ENCODE peak calls at places on chromosomes 11 and 22, in eight cellular contexts. N is small intestine, B is SJSA1, L is tibial nerve, Y is left ventricle myocardium inferior, X is thyroid gland, P is HAP-1, Z is lower lobe of right lung. D is an unnamed sample.
A peak's percentile ranks its signal among the peaks of the same experiment; 100 is the strongest.

GRCh38 chr11:12818333-12819015 is 144.3 kb downstream of the TEAD1 start:
- DNase-seq in B (no peak), N (no peak), Z (no peak), L (no peak), P (no peak), X (no peak), Y (peak; percentile 42), D (no peak)

GRCh38 chr11:59076876-59077571 is 9.1 kb upstream of the GLYATL1B start:
- DNase-seq in Z (peak; percentile 36), L (no peak), Y (no peak), B (no peak), N (no peak), P (no peak), X (no peak), D (no peak)

GRCh38 chr22:16936625-16937024 is 71.4 kb downstream of the GAB4 start:
- DNase-seq in B (no peak), P (no peak), N (no peak), Y (no peak), Z (no peak), X (no peak), L (no peak), D (no peak)

GRCh38 chr11:3058753-3059664 is 1.8 kb upstream of the CARS1 start:
- DNase-seq in P (no peak), N (no peak), X (no peak), B (peak; percentile 94), Z (peak; percentile 30), L (no peak), Y (no peak), D (no peak)

GRCh38 chr11:1194231-1194976 is 28.5 kb upstream of the MUC5B start:
- DNase-seq in Y (peak; percentile 11), X (no peak), P (no peak), L (no peak), N (no peak), B (no peak), Z (peak; percentile 44), D (no peak)

GRCh38 chr22:46843691-46844297 is 81.3 kb downstream of the TBC1D22A start:
- DNase-seq in P (no peak), X (no peak), N (no peak), Z (no peak), B (no peak), L (no peak), Y (no peak), D (peak; percentile 70)

GRCh38 chr22:31615940-31616314 is 46.1 kb downstream of the PISD start:
- DNase-seq in P (no peak), Z (no peak), N (no peak), B (no peak), X (no peak), L (no peak), Y (no peak), D (no peak)

GRCh38 chr11:128981254-128981653 is 38.6 kb upstream of the TP53AIP1 start:
- DNase-seq in Y (no peak), B (no peak), L (no peak), X (no peak), Z (no peak), N (no peak), P (no peak), D (no peak)

GRCh38 chr11:103325686-103326069 is 216.5 kb downstream of the DYNC2H1 start:
- DNase-seq in Z (no peak), B (no peak), X (peak; percentile 12), L (no peak), P (peak; percentile 56), N (no peak), Y (no peak), D (no peak)

GRCh38 chr22:26707090-26707489 is 49.7 kb downstream of the MIAT start:
- DNase-seq in Y (no peak), N (no peak), L (no peak), B (no peak), X (no peak), P (no peak), Z (no peak), D (no peak)

GRCh38 chr11:84097186-84097585 is 811.0 kb upstream of the CCDC90B start:
- DNase-seq in P (no peak), Z (no peak), B (no peak), N (no peak), X (no peak), L (no peak), Y (no peak), D (no peak)

DNA sequence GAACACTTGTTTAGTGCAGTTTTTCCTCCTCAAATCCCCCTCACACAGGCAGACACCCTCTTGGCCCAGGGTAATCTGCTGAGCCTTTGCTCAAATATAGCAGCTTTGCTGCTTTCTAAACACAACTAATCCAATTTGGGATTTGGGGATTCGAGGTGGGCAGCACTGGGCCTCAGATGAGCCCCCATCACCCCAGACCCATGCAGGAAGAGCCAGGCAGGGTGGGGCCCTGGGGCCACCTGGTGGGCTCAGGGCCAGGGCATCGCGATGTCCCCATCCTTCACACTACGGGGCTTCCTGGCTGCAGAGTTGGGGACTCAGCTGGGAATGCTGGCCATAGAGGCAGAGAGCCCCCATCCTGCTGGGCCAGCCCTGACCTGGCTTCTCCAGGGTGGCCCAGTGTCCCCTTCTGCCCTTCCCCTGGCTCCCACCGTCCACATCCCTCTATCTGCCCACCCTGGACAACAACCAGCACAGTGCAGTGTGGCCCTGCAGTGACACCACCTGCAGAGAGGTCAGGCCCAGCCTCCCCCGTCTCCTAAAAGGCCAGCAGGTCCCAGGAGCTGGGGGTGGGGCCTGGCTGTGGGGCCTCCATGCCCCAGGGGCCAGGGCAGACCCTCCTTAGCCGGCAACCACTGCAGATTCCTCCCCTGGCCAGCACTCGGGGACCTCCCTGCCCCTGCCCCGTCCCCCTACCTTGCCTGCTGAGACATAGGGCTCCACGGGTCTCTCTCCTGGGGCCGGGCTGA is 56.6 kb upstream of the CCDC188 start:
- DNase-seq in P (no peak), Z (no peak), X (no peak), B (no peak), N (no peak), L (no peak), Y (no peak), D (no peak)
- H3K4me3 ChIP-seq in P (peak overlapping the region; percentile 44), Z (peak overlapping the region; percentile 74), X (peak overlapping the region; percentile 36), B (no peak overlapping the region), N (no peak overlapping the region), L (no peak overlapping the region), Y (peak overlapping the region; percentile 73), D (peak overlapping the region; percentile 50)

GRCh38 chr22:38706885-38707180 is 1.1 kb downstream of the GTPBP1 start:
- DNase-seq in Y (no peak), P (no peak), X (no peak), B (no peak), N (no peak), L (no peak), Z (no peak), D (no peak)

GRCh38 chr22:38709306-38709705 is 3.6 kb downstream of the GTPBP1 start:
- DNase-seq in Y (no peak), P (no peak), X (no peak), L (no peak), B (no peak), Z (no peak), N (no peak), D (no peak)

GRCh38 chr22:38707346-38707745 is 1.6 kb downstream of the GTPBP1 start:
- DNase-seq in X (no peak), Y (no peak), Z (no peak), P (no peak), L (no peak), B (no peak), N (peak; percentile 88), D (no peak)

GRCh38 chr22:38706101-38706884 is 549 bp downstream of the GTPBP1 start:
- DNase-seq in B (no peak), X (peak; percentile 53), Y (peak; percentile 39), P (peak; percentile 36), L (peak; percentile 26), Z (peak; percentile 71), N (peak; percentile 66), D (no peak)

DNA sequence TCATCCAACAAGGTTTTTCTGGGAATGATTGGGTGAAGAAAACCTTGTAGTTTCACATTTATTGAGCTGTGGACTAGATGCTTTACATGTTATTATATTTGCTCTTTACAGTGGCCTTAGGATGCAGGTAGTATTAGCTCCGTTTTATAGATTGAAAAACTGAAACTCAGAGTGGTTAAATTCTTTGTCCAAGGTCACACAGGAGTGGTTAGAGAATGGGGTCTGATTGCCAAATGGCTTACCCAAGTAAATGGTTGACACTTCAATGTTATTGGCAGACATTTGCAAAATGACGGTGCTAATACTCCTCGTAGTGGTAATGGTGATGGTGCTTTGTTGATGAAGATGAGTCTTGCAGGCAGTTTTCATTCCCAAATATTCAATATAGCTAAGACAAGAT is 2.2 kb downstream of the GTPBP1 start:
- DNase-seq in L (no peak), X (no peak), P (no peak), N (no peak), B (no peak), Z (no peak), Y (no peak), D (no peak)
- H3K9me3 ChIP-seq in L (no peaks in the 10 kb centered on the region), X (no peaks in the 10 kb centered on the region), P (no peaks in the 10 kb centered on the region), N (no peaks in the 10 kb centered on the region), B (no peaks in the 10 kb centered on the region), Z (no peaks in the 10 kb centered on the region), Y (no peaks in the 10 kb centered on the region), D (no peaks in the 10 kb centered on the region)

DNA sequence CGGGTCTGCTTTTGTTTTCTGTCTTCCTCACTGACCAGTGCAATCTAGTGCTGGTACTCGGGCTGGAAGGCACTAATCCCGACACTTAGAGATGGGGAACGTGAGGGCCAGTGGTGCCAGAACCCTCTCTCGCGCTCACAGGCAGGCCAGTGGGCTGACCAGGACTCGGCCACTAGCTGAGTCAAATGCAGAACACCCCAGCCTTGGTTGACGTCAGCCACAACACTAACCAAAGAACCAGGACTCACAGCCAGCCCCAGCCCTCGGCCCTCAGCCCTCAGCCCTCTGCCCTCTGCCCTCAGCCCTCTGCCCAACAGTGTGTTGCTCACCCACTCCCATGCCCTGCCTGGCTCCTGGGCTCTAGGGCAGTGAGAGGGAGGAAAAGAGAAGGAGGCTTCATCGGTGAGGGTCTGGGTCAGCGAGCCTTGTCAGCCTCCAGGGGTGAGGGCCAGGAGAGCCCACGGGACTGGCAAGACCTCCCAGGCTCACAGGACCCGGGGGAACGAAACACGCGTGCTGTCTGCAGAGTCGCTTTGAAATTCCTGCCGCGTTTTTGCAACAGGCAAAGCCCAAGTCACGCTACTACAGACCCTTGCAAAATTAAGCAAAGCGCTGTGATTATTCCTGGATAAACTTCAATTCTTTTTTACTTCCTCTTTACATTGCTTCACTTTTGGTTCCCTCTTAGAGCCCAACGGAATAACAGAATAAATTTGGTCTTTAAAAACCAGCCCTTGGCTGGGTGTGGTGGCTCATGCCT is 27.5 kb downstream of the KIAA0930 start:
- DNase-seq in L (peak; percentile 55), Z (peak; percentile 59), P (no peak), Y (peak; percentile 48), N (no peak), X (peak; percentile 12), B (peak; percentile 66), D (no peak)
- H3K4me3 ChIP-seq in L (peak overlapping the region; percentile 33), Z (peak overlapping the region; percentile 39), P (no peak overlapping the region), Y (peak overlapping the region; percentile 61), N (no peak overlapping the region), X (no peak overlapping the region), B (peak overlapping the region; percentile 37), D (peak overlapping the region; percentile 47)

GRCh38 chr22:45788530-45788929 is 116.9 kb downstream of the ATXN10 start:
- DNase-seq in Z (no peak), N (no peak), B (no peak), L (no peak), Y (no peak), P (no peak), X (no peak), D (no peak)

GRCh38 chr22:45787770-45788169 is 116.1 kb downstream of the ATXN10 start:
- DNase-seq in B (no peak), N (no peak), Y (no peak), Z (no peak), L (no peak), P (no peak), X (no peak), D (no peak)

DNA sequence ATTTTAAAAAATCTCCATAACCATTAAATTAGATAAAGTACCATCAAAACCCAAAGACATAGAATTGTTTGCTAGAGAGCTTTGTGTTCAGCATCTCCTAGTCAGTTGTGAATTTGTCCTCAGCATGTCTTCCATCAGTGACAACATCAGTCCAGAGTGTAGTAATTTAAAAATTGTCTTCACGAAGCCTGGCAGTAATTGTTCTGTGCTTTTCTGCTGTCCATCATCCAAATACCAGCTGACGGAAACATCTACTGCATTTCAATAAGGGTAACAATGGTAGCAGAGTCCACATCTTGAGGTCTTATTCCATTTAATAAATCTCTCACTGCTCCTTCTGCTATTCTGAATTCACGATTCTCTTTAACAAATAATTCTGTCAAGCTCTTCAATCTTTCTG is 121.5 kb downstream of the ATXN10 start:
- DNase-seq in X (no peak), L (no peak), P (no peak), B (no peak), N (no peak), Z (no peak), Y (no peak), D (no peak)
- H3K9me3 ChIP-seq in X (no peaks in the 10 kb centered on the region), L (peaks cover 28% of the 10 kb centered on the region), P (peaks cover 6% of the 10 kb centered on the region), B (peaks cover 11% of the 10 kb centered on the region), N (no peaks in the 10 kb centered on the region), Z (peaks cover 25% of the 10 kb centered on the region), Y (peaks cover 30% of the 10 kb centered on the region), D (peaks cover 8% of the 10 kb centered on the region)

D was measured in vagina.